ENCODE peak calls at places on chromosome 1, in four cellular contexts. I, N, K and J are unnamed samples.

GRCh38 chr1:201137579-201138310 is 10.8 kb upstream of the ASCL5 start:
- DNase-seq in K (peak), I (peak), N (peak), J (no peak)

GRCh38 chr1:114113801-114114750 is 39.6 kb downstream of the SYT6 start:
- DNase-seq in K (peak), N (no peak), I (no peak), J (peak)

GRCh38 chr1:180503274-180503862 is 991 bp upstream of the ACBD6 start:
- DNase-seq in I (no peak), K (no peak), N (no peak), J (no peak)

GRCh38 chr1:118075116-118075515 is 109.9 kb downstream of the SPAG17 start:
- DNase-seq in N (no peak), K (no peak), I (no peak), J (no peak)

GRCh38 chr1:1877852-1878436 is 12.9 kb downstream of the GNB1 start:
- DNase-seq in K (no peak), I (no peak), N (peak), J (no peak)

GRCh38 chr1:208593306-208594006 is 349.3 kb upstream of the PLXNA2 start:
- DNase-seq in I (no peak), K (no peak), N (no peak), J (no peak)

GRCh38 chr1:2801535-2802291 is at the start of gene TTC34:
- DNase-seq in I (no peak), N (peak), K (no peak), J (no peak)

GRCh38 chr1:3747522-3747848 is 4.8 kb upstream of the CCDC27 start:
- DNase-seq in I (no peak), N (no peak), K (no peak), J (no peak)

GRCh38 chr1:213054142-213054541 is 3.1 kb downstream of the RPS6KC1 start:
- DNase-seq in K (no peak), I (no peak), N (no peak), J (no peak)

DNA sequence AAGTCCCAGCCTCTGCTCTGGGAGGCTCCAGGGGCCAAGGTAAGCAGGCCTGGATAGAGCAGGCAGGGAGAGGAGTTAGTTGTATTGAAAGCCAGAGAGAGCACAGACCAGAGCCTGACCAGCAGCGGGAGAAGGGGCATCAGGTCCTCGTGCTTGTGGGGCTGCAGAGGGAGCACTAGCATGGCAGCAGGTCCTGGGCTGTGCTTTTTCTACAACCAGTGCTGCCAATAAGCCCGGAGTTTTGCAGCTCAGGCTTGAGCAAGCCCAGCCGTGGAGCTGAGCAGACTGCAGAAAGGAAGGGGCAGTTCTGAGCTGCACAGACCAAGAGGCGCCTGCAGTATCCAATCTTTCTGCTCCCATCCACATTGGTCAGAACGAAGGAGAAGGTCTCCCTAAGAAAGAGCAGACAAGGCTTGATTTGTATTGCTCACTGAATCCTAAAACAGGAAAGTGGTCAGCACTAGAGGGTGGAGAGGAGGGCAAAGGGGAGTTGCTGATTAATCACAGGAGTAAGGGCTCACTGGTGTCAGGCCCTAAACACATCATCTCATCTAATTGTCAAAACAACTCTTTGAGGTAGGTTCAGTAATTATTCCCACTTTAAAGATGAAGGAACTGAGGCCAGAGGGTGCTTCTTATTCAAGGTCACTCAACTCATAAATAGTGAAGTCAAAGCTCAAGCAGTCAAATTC is 2.7 kb downstream of the DENND2D start:
- DNase-seq in I (no peak), N (peak), K (no peak), J (no peak)
- H3K4me3 ChIP-seq in I (no peak), N (peak), K (no peak), J (no peak)

GRCh38 chr1:152481869-152482664 is 28.5 kb upstream of the LCE5A start:
- DNase-seq in N (no peak), I (no peak), K (no peak), J (no peak)

GRCh38 chr1:152487871-152488270 is 22.7 kb upstream of the LCE5A start:
- DNase-seq in N (no peak), K (no peak), I (no peak), J (no peak)

DNA sequence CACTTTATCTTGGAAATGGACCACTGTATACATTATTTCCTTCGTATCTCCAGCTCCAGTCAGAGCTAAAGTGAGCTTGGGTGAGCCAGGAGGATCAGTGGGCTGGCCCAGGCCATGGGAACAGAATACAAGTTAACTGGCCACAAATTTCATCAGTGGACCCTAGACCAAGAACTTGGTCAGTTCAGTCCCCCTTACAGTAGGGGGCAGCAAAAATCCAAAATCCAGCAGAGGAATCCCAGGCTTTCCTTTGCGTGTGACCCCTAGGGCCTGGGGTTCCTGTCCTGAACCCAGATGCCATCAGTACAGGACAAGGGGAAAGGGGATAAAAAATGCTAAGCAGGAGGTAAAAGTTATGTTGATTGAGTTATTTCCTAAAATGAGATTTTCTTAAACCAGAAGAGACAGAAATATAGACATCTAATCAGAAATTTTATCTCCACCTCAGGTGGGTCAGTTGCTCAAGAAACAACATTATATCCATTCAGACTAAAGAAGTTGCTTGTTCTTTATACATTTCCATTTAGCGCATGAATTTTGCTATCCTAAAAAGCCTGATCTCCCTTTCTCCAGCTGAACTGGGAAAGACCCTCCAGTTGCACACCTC is 24.1 kb upstream of the LCE5A start:
- DNase-seq in N (no peak), K (no peak), I (no peak), J (no peak)
- TF ChIP-seq CTCF in N (no peak), K (peak), I (no peak), J (no peak)

GRCh38 chr1:91883470-91883869 is 2.5 kb downstream of the TGFBR3 start:
- DNase-seq in K (no peak), I (no peak), N (no peak), J (no peak)

GRCh38 chr1:91885331-91885715 is 628 bp downstream of the TGFBR3 start:
- DNase-seq in K (peak), I (peak), N (peak), J (no peak)

GRCh38 chr1:91884459-91885290 is 1.3 kb downstream of the TGFBR3 start:
- DNase-seq in K (peak), I (peak), N (peak), J (peak)

GRCh38 chr1:91889717-91890459 is 3.9 kb upstream of the TGFBR3 start:
- DNase-seq in K (no peak), I (no peak), N (no peak), J (no peak)

DNA sequence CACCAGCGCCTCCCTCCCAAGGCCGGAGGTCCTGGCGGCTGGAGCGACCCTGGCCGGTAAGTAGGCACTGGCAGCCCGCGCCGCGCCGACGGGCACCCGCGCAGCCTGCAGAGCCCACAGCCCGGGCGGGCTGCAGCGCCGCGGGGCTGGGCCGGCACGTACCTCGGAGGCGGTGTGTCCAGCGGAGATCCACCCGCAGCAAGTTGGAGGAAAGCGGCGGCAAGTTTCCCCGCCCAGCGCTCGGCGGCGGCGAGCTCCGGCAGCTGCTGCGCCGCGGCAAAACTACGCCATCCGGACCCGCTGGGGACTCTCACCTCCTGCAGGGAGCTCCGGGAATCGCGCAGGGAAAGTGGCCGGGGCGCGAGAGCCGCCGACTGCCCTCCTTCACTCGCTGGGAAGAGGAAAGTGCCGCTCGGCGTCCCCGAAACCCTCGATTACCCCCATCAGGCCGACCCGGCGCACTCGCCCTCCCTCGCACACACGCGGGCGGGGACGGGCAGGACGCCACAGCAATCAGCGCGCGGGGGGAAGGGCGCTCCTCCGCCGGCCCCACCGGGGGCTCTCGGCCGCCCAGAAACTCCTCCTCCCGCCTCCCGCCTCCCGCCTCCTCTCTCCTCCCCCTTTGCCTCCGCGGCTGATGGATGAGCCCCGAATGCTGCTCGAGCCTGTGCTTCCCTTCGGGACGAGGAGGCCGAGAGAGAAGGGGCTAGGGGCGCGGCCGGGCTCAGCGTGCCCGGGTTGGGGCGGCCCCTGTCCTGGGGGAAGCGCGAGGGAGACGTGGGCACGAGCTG is at the start of gene TGFBR3:
- DNase-seq in K (peak), I (peak), N (peak), J (peak)
- TF ChIP-seq POLR2A in K (no peak), I (peak), N (peak), J (peak)

DNA sequence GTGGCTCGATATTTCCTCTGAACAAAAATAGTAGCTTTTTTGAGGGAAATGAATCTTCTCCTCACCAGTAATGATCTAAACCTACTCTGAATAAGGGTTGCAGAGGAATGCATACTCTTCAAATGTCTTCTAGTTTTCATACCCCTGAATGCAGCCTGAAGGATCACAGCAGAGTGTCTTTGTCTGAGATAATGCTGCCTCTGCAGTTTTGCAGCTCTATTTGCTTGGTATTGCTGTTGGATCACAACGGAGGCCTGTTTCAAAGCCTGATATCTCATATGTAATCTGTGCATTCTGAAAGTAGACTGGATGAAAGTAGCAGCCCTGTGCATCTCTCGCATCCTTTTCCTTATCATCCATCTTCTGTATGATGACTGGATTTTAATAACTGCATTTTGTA is 34.9 kb upstream of the F13B start:
- DNase-seq in N (no peak), K (no peak), I (no peak), J (no peak)
- H3K4me3 ChIP-seq in N (no peak), K (no peak), I (no peak), J (no peak)

GRCh38 chr1:85606414-85606800 is 25.8 kb downstream of the CCN1 start:
- DNase-seq in K (no peak), I (no peak), N (no peak), J (no peak)
- TF ChIP-seq CTCF in K (no peak), I (no peak), N (no peak), J (no peak)

GRCh38 chr1:39127513-39127912 is 77.0 kb upstream of the MACF1 start:
- DNase-seq in I (no peak), N (no peak), K (no peak), J (no peak)
- TF ChIP-seq POLR2A in I (no peak), N (no peak), K (no peak), J (no peak)

DNA sequence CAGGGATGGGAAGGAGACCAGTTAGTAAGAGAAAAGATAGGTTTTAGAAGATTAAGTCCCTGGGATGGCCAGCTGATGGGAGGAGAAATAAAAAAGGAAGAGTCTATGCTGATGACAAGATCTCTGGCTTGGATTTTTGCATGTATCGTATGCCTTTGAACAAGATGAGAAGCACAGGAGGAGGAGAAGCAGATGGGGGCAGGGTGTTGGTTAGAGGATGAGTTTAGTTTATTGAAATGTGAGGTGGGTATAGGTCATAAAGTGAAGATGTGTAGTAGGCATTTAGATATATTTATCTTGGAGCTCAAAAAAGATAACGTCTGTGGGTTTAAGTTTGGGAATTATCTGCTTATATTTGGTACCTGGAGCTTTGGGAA is 1.4 kb downstream of the TIPRL start:
- DNase-seq in N (no peak), K (no peak), I (no peak), J (no peak)
- H3K4me3 ChIP-seq in N (peak), K (peak), I (no peak), J (peak)